ENCODE peak calls at places on chromosomes 6 and 20, in four cellular contexts. H is AG09309, F is posterior cingulate gyrus, T is cardiac fibroblast. Y is an unnamed sample.

GRCh38 chr6:54020311-54020710 is 90.9 kb upstream of the MLIP start:
- DNase-seq in H (no peak), F (no peak), T (no peak), Y (no peak)

GRCh38 chr6:137265574-137265973 is 46.4 kb upstream of the IFNGR1 start:
- DNase-seq in H (no peak), F (no peak), T (peak; percentile 25), Y (no peak)

GRCh38 chr6:113833537-113833936 is 23.6 kb upstream of the MARCKS start:
- DNase-seq in H (no peak), F (no peak), T (peak; percentile 82), Y (no peak)

GRCh38 chr6:132140150-132140549 is 189.0 kb upstream of the CCN2 start:
- DNase-seq in H (no peak), F (peak; percentile 73), T (no peak), Y (no peak)

GRCh38 chr20:42218566-42218965 is 600.4 kb upstream of the CHD6 start:
- DNase-seq in H (no peak), F (no peak), T (no peak), Y (no peak)

GRCh38 chr6:42564496-42564890 is 664 bp downstream of the UBR2 start:
- DNase-seq in H (no peak), F (no peak), T (no peak), Y (no peak)

GRCh38 chr6:128754658-128755256 is 128.2 kb upstream of the LAMA2 start:
- DNase-seq in H (no peak), F (no peak), T (no peak), Y (no peak)

GRCh38 chr6:116405663-116406329 is 35.0 kb downstream of the DSE start:
- DNase-seq in H (no peak), F (no peak), T (peak; percentile 52), Y (no peak)

GRCh38 chr6:33014841-33015634 is 5.6 kb upstream of the HLA-DOA start:
- DNase-seq in H (peak; percentile 63), F (no peak), T (peak; percentile 91), Y (peak; percentile 62)